ENCODE peak calls at places on chromosome 9, in five cellular contexts. S is SW 1271, T is GM06990, K is H9, F is left cardiac atrium. O is an unnamed sample.

GRCh38 chr9:33506626-33507370 is 17.3 kb upstream of the ANKRD18B start:
- DNase-seq in S (peak; percentile 86), K (no peak), T (no peak), F (peak; percentile 60), O (peak; percentile 22)

GRCh38 chr9:98195671-98196070 is 3.2 kb upstream of the CORO2A start:
- DNase-seq in K (no peak), F (no peak), S (no peak), T (no peak), O (peak; percentile 50)

GRCh38 chr9:86926130-86926529 is 21.2 kb downstream of the GAS1 start:
- DNase-seq in T (no peak), K (no peak), F (no peak), S (no peak), O (no peak)

GRCh38 chr9:133767625-133768024 is 29.5 kb upstream of the SARDH start:
- DNase-seq in T (no peak), F (no peak), S (no peak), K (no peak), O (no peak)

GRCh38 chr9:33740075-33740474 is 55.3 kb upstream of the PRSS3 start:
- DNase-seq in K (no peak), S (no peak), F (no peak), T (no peak), O (no peak)

GRCh38 chr9:137281345-137282116 is 4.0 kb downstream of the TOR4A start:
- DNase-seq in S (no peak), T (no peak), F (no peak), K (peak; percentile 51), O (peak; percentile 52)

GRCh38 chr9:69078581-69078980 is 43.0 kb downstream of the FXN start:
- DNase-seq in K (no peak), T (no peak), F (peak; percentile 40), S (no peak), O (no peak)

GRCh38 chr9:111474385-111474784 is 9.8 kb downstream of the ECPAS start:
- DNase-seq in K (no peak), F (no peak), S (no peak), T (no peak), O (no peak)

GRCh38 chr9:133276001-133276884 is 1.2 kb upstream of the ABO start:
- DNase-seq in T (no peak), K (no peak), S (no peak), F (no peak), O (no peak)

GRCh38 chr9:22446589-22446949 is at the start of gene DMRTA1:
- DNase-seq in S (no peak), F (peak; percentile 85), K (peak; percentile 92), T (no peak), O (peak; percentile 69)

GRCh38 chr9:134365791-134366222 is 39.6 kb downstream of the RXRA start:
- DNase-seq in F (peak; percentile 65), T (no peak), K (peak; percentile 41), S (no peak), O (peak; percentile 63)

GRCh38 chr9:84781431-84781830 is 111.9 kb downstream of the NTRK2 start:
- DNase-seq in K (no peak), S (peak; percentile 10), T (no peak), F (no peak), O (no peak)

GRCh38 chr9:84953797-84954695 is 284.5 kb downstream of the NTRK2 start:
- DNase-seq in K (peak; percentile 87), T (peak; percentile 34), S (peak; percentile 41), F (peak; percentile 82), O (peak; percentile 90)

GRCh38 chr9:8558176-8558575 is 758.6 kb upstream of the DMAC1 start:
- DNase-seq in T (no peak), K (no peak), S (no peak), F (no peak), O (no peak)

GRCh38 chr9:105138306-105138801 is 106.1 kb upstream of the SLC44A1 start:
- DNase-seq in S (no peak), T (no peak), F (no peak), K (peak; percentile 69), O (peak; percentile 94)

GRCh38 chr9:33076031-33076359 is 479 bp downstream of the SMU1 start:
- DNase-seq in K (no peak), F (no peak), T (no peak), S (no peak), O (no peak)

GRCh38 chr9:87307810-87308209 is 189.9 kb upstream of the DAPK1 start:
- DNase-seq in F (no peak), K (no peak), S (no peak), T (no peak), O (no peak)

GRCh38 chr9:130677252-130677651 is 12.9 kb downstream of the PRDM12 start:
- DNase-seq in F (no peak), K (no peak), S (no peak), T (no peak), O (no peak)

GRCh38 chr9:16485575-16486321 is 384.7 kb downstream of the BNC2 start:
- DNase-seq in K (peak; percentile 76), S (no peak), F (no peak), T (no peak), O (peak; percentile 83)

GRCh38 chr9:126722922-126723806 is 81.7 kb upstream of the ZBTB43 start:
- DNase-seq in F (peak; percentile 59), T (peak; percentile 86), K (peak; percentile 50), S (peak; percentile 60), O (peak; percentile 37)

GRCh38 chr9:122053951-122054350 is 39.2 kb downstream of the TTLL11 start:
- DNase-seq in S (no peak), T (no peak), F (no peak), K (no peak), O (no peak)

GRCh38 chr9:116274293-116274692 is 120.7 kb downstream of the PAPPA start:
- DNase-seq in F (no peak), T (no peak), K (no peak), S (no peak), O (no peak)

GRCh38 chr9:114025760-114026159 is 52.3 kb downstream of the AMBP start:
- DNase-seq in F (no peak), T (no peak), K (no peak), S (no peak), O (no peak)

GRCh38 chr9:135827301-135827700 is 80.0 kb downstream of the CAMSAP1 start:
- DNase-seq in K (no peak), F (no peak), S (no peak), T (no peak), O (no peak)

GRCh38 chr9:37466037-37466709 is 923 bp upstream of the ZBTB5 start:
- DNase-seq in S (no peak), F (peak; percentile 73), K (peak; percentile 88), T (no peak), O (peak; percentile 91)

GRCh38 chr9:109894921-109895758 is 115.1 kb downstream of the PALM2AKAP2 start:
- DNase-seq in S (no peak), T (no peak), K (no peak), F (no peak), O (no peak)

GRCh38 chr9:16012621-16013020 is 459.8 kb downstream of the CCDC171 start:
- DNase-seq in S (no peak), K (no peak), T (no peak), F (no peak), O (no peak)

GRCh38 chr9:14433841-14434511 is 120.0 kb upstream of the NFIB start:
- DNase-seq in T (peak; percentile 7), F (peak; percentile 22), S (peak; percentile 23), K (no peak), O (no peak)

GRCh38 chr9:133839822-133840329 is 101.7 kb upstream of the SARDH start:
- DNase-seq in T (no peak), S (no peak), K (peak; percentile 74), F (peak; percentile 53), O (peak; percentile 93)

GRCh38 chr9:74379718-74380117 is 117.4 kb upstream of the RORB start:
- DNase-seq in T (no peak), F (no peak), K (peak; percentile 72), S (peak; percentile 50), O (peak; percentile 77)

GRCh38 chr9:116055536-116055935 is 98.1 kb upstream of the PAPPA start:
- DNase-seq in K (no peak), S (no peak), T (no peak), F (no peak), O (no peak)

GRCh38 chr9:109453210-109453842 is 44.8 kb downstream of the PTPN3 start:
- DNase-seq in T (no peak), K (no peak), F (no peak), S (peak; percentile 75), O (peak; percentile 84)

GRCh38 chr9:130986311-130986940 is 22.5 kb upstream of the LAMC3 start:
- DNase-seq in F (no peak), S (no peak), K (peak; percentile 29), T (no peak), O (peak; percentile 50)

GRCh38 chr9:124468061-124468740 is 17.9 kb downstream of the ADGRD2 start:
- DNase-seq in F (no peak), K (no peak), T (no peak), S (no peak), O (no peak)